ENCODE peak calls at places on chromosome 15, in five cellular contexts. Z, H, U, G and Q are unnamed samples.

GRCh38 chr15:36358094-36358961 is 221.1 kb upstream of the CDIN1 start:
- DNase-seq in H (no peak), G (no peak), Z (no peak), U (no peak), Q (no peak)

GRCh38 chr15:93997071-93997658 is 234.2 kb upstream of the MCTP2 start:
- DNase-seq in Z (peak), G (no peak), H (peak), U (no peak), Q (peak)

GRCh38 chr15:63296195-63296594 is 18.8 kb downstream of the APH1B start:
- DNase-seq in H (no peak), Z (no peak), U (no peak), G (no peak), Q (no peak)

GRCh38 chr15:63195257-63196023 is 6.0 kb downstream of the RAB8B start:
- DNase-seq in U (no peak), H (no peak), Z (no peak), G (no peak), Q (no peak)

GRCh38 chr15:59222106-59222505 is 15.5 kb downstream of the LDHAL6B start:
- DNase-seq in G (no peak), H (no peak), Z (no peak), U (peak), Q (no peak)

GRCh38 chr15:100715571-100716455 is 113.4 kb downstream of the ASB7 start:
- DNase-seq in U (no peak), G (no peak), Z (no peak), H (no peak), Q (no peak)

GRCh38 chr15:35397027-35397426 is 148.9 kb downstream of the DPH6 start:
- DNase-seq in Z (no peak), H (no peak), G (no peak), U (no peak), Q (no peak)

GRCh38 chr15:52134502-52135144 is 22.0 kb upstream of the BCL2L10 start:
- DNase-seq in H (peak), Z (no peak), U (no peak), G (no peak), Q (no peak)

GRCh38 chr15:83065431-83065830 is 1.6 kb downstream of the BTBD1 start:
- DNase-seq in U (no peak), Z (no peak), G (no peak), H (no peak), Q (no peak)

GRCh38 chr15:68578960-68579935 is at the start of gene CORO2B:
- DNase-seq in Z (no peak), H (no peak), U (no peak), G (peak), Q (peak)

GRCh38 chr15:69627548-69628158 is 175.0 kb downstream of the RPLP1 start:
- DNase-seq in H (no peak), G (no peak), U (no peak), Z (no peak), Q (no peak)

GRCh38 chr15:55829826-55830225 is 86.9 kb upstream of the PRTG start:
- DNase-seq in U (no peak), G (no peak), Z (no peak), H (no peak), Q (no peak)

GRCh38 chr15:88303455-88303854 is 46.9 kb upstream of the NTRK3 start:
- DNase-seq in U (no peak), G (no peak), H (no peak), Z (no peak), Q (no peak)

GRCh38 chr15:47688573-47689086 is 28.7 kb upstream of the SEMA6D start:
- DNase-seq in Z (no peak), H (no peak), U (no peak), G (no peak), Q (no peak)

GRCh38 chr15:55279746-55280351 is 9.8 kb downstream of the RAB27A start:
- DNase-seq in U (peak), Z (no peak), H (no peak), G (no peak), Q (no peak)

GRCh38 chr15:98958076-98958475 is 49.5 kb downstream of the PGPEP1L start:
- DNase-seq in H (no peak), U (no peak), Z (no peak), G (no peak), Q (no peak)

GRCh38 chr15:90141646-90142045 is 39.4 kb upstream of the IDH2 start:
- DNase-seq in G (no peak), U (no peak), H (no peak), Z (no peak), Q (no peak)

GRCh38 chr15:38555686-38556334 is 8.8 kb downstream of the RASGRP1 start:
- DNase-seq in Z (no peak), H (no peak), U (no peak), G (no peak), Q (no peak)

GRCh38 chr15:59360896-59361295 is 11.8 kb downstream of the MYO1E start:
- DNase-seq in G (no peak), Z (no peak), H (no peak), U (no peak), Q (no peak)

GRCh38 chr15:68187559-68187958 is 17.6 kb downstream of the CALML4 start:
- DNase-seq in Z (no peak), G (no peak), H (no peak), U (no peak), Q (no peak)

GRCh38 chr15:73965730-73966103 is 26.4 kb downstream of the STOML1 start:
- DNase-seq in U (no peak), H (peak), Z (no peak), G (no peak), Q (no peak)

GRCh38 chr15:22895465-22896190 is 57.2 kb downstream of the NIPA2 start:
- DNase-seq in G (no peak), Z (peak), H (peak), U (no peak), Q (no peak)

GRCh38 chr15:41919954-41920538 is 26.2 kb upstream of the SPTBN5 start:
- DNase-seq in Z (no peak), H (no peak), G (no peak), U (no peak), Q (no peak)

GRCh38 chr15:58864602-58865419 is 68.7 kb downstream of the SLTM start:
- DNase-seq in H (no peak), G (no peak), U (no peak), Z (no peak), Q (peak)

GRCh38 chr15:68784206-68784605 is 36.5 kb downstream of the ANP32A start:
- DNase-seq in Z (no peak), H (no peak), G (no peak), U (no peak), Q (no peak)

GRCh38 chr15:80749589-80749988 is 29.6 kb upstream of the CEMIP start:
- DNase-seq in H (no peak), G (no peak), U (no peak), Z (no peak), Q (no peak)

GRCh38 chr15:100565591-100565990 is 36.4 kb downstream of the LINS1 start:
- DNase-seq in Z (no peak), G (no peak), H (no peak), U (no peak), Q (no peak)

GRCh38 chr15:27490867-27491595 is 520.0 kb downstream of the GABRG3 start:
- DNase-seq in Z (no peak), H (no peak), G (no peak), U (no peak), Q (no peak)

GRCh38 chr15:31049682-31050606 is 51.6 kb downstream of the TRPM1 start:
- DNase-seq in H (no peak), G (no peak), U (no peak), Z (no peak), Q (no peak)

GRCh38 chr15:58111718-58112104 is 26.5 kb upstream of the AQP9 start:
- DNase-seq in H (no peak), U (no peak), G (no peak), Z (no peak), Q (no peak)

GRCh38 chr15:78716651-78717050 is 75.6 kb upstream of the CHRNB4 start:
- DNase-seq in U (no peak), H (peak), Z (no peak), G (no peak), Q (no peak)

GRCh38 chr15:58771621-58772235 is 626 bp downstream of the MINDY2 start:
- DNase-seq in U (no peak), G (no peak), H (peak), Z (peak), Q (peak)

GRCh38 chr15:48891229-48891765 is 13.4 kb downstream of the EID1 start:
- DNase-seq in G (no peak), H (peak), Z (no peak), U (no peak), Q (no peak)

GRCh38 chr15:87032291-87032690 is 952.6 kb downstream of the AGBL1 start:
- DNase-seq in Z (no peak), G (no peak), U (no peak), H (no peak), Q (no peak)

GRCh38 chr15:97235285-97235985 is 725.1 kb upstream of the ARRDC4 start:
- DNase-seq in G (no peak), Z (no peak), U (peak), H (peak), Q (peak)

GRCh38 chr15:100263721-100264455 is 77.9 kb downstream of the ADAMTS17 start:
- DNase-seq in H (no peak), G (no peak), Z (no peak), U (no peak), Q (no peak)

GRCh38 chr15:40456299-40456712 is 14.5 kb upstream of the CHST14 start:
- DNase-seq in Z (no peak), U (no peak), H (no peak), G (no peak), Q (no peak)

GRCh38 chr15:38085104-38085503 is 150.7 kb downstream of the TMCO5A start:
- DNase-seq in H (no peak), U (no peak), Z (no peak), G (no peak), Q (no peak)

GRCh38 chr15:29822685-29823459 is 604 bp upstream of the TJP1 start:
- DNase-seq in U (no peak), Z (peak), G (no peak), H (peak), Q (peak)